ENCODE peak calls at places on chromosome 2, in four cellular contexts. Q is H9, T is HepG2, Z is HCT116. J is an unnamed sample.

GRCh38 chr2:238711346-238711745 is 136.5 kb upstream of the TWIST2 start:
- DNase-seq in T (no peak), Q (no peak), Z (no peak), J (no peak)

GRCh38 chr2:217878865-217879595 is 123.8 kb downstream of the TNS1 start:
- DNase-seq in Q (peak; percentile 59), Z (no peak), T (no peak), J (no peak)

GRCh38 chr2:207219716-207220414 is 54.1 kb upstream of the KLF7 start:
- DNase-seq in Z (no peak), T (no peak), Q (no peak), J (peak; percentile 90)

GRCh38 chr2:191804711-191805230 is 42.1 kb downstream of the CAVIN2 start:
- DNase-seq in Q (no peak), Z (no peak), T (no peak), J (no peak)

GRCh38 chr2:12424820-12425219 is 291.9 kb upstream of the TRIB2 start:
- DNase-seq in T (no peak), Q (no peak), Z (no peak), J (no peak)

GRCh38 chr2:9069496-9069991 is 66.1 kb upstream of the MBOAT2 start:
- DNase-seq in Z (no peak), T (no peak), Q (no peak), J (no peak)

GRCh38 chr2:140440815-140441214 is 1660.6 kb upstream of the NXPH2 start:
- DNase-seq in Z (no peak), T (no peak), Q (no peak), J (no peak)

GRCh38 chr2:7966032-7966431 is 715.8 kb upstream of the ID2 start:
- DNase-seq in Z (no peak), Q (no peak), T (no peak), J (no peak)

GRCh38 chr2:216520156-216520555 is 21.5 kb downstream of the RPL37A start:
- DNase-seq in Z (no peak), T (no peak), Q (no peak), J (peak; percentile 49)

GRCh38 chr2:110716959-110717645 is 15.3 kb upstream of the ACOXL start:
- DNase-seq in Z (no peak), Q (no peak), T (no peak), J (peak; percentile 84)

GRCh38 chr2:145350011-145350410 is 830.1 kb upstream of the ZEB2 start:
- DNase-seq in T (no peak), Z (no peak), Q (no peak), J (peak; percentile 84)

GRCh38 chr2:130337735-130338325 is 4.9 kb upstream of the IMP4 start:
- DNase-seq in Q (no peak), T (no peak), Z (no peak), J (peak; percentile 75)

GRCh38 chr2:52936029-52936428 is 831.6 kb upstream of the CHAC2 start:
- DNase-seq in Q (no peak), Z (no peak), T (no peak), J (no peak)

GRCh38 chr2:127388423-127389164 is 819 bp upstream of the MAP3K2 start:
- DNase-seq in Z (no peak), Q (no peak), T (no peak), J (peak; percentile 59)

GRCh38 chr2:129803067-129803466 is 176.4 kb upstream of the RAB6C start:
- DNase-seq in Q (no peak), T (no peak), Z (no peak), J (peak; percentile 13)

GRCh38 chr2:1051075-1051474 is 100.4 kb downstream of the SNTG2 start:
- DNase-seq in Q (no peak), T (peak; percentile 10), Z (peak; percentile 18), J (peak; percentile 34)

GRCh38 chr2:15945909-15946705 is 5.8 kb downstream of the MYCN start:
- DNase-seq in Q (no peak), T (no peak), Z (no peak), J (no peak)

GRCh38 chr2:538646-539045 is 138.6 kb downstream of the TMEM18 start:
- DNase-seq in Z (no peak), T (no peak), Q (no peak), J (no peak)

GRCh38 chr2:191976436-191976835 is 129.5 kb upstream of the CAVIN2 start:
- DNase-seq in T (no peak), Z (no peak), Q (no peak), J (peak; percentile 51)

GRCh38 chr2:231677632-231678104 is 30.7 kb upstream of the PTMA start:
- DNase-seq in Z (peak; percentile 73), T (peak; percentile 83), Q (peak; percentile 90), J (peak; percentile 85)

GRCh38 chr2:35410431-35411061 is 945.0 kb upstream of the CRIM1 start:
- DNase-seq in Z (no peak), Q (peak; percentile 51), T (peak; percentile 33), J (peak; percentile 63)

GRCh38 chr2:195659114-195659513 is 2.1 kb downstream of the SLC39A10 start:
- DNase-seq in Q (no peak), T (no peak), Z (no peak), J (peak; percentile 25)

GRCh38 chr2:109217362-109218086 is 88.5 kb downstream of the SH3RF3 start:
- DNase-seq in T (no peak), Z (no peak), Q (no peak), J (peak; percentile 77)

GRCh38 chr2:168244318-168244717 is 3.1 kb downstream of the STK39 start:
- DNase-seq in Z (no peak), T (peak; percentile 74), Q (no peak), J (no peak)

GRCh38 chr2:213162515-213163118 is 11.2 kb upstream of the IKZF2 start:
- DNase-seq in Z (no peak), T (no peak), Q (no peak), J (peak; percentile 69)

GRCh38 chr2:12941203-12941602 is 224.5 kb downstream of the TRIB2 start:
- DNase-seq in Q (no peak), Z (no peak), T (no peak), J (no peak)

GRCh38 chr2:33475381-33476099 is 909 bp upstream of the RASGRP3 start:
- DNase-seq in Z (peak; percentile 78), Q (peak; percentile 79), T (peak; percentile 61), J (peak; percentile 92)

GRCh38 chr2:153218851-153219250 is 259.7 kb downstream of the RPRM start:
- DNase-seq in Z (no peak), Q (no peak), T (no peak), J (no peak)

DNA sequence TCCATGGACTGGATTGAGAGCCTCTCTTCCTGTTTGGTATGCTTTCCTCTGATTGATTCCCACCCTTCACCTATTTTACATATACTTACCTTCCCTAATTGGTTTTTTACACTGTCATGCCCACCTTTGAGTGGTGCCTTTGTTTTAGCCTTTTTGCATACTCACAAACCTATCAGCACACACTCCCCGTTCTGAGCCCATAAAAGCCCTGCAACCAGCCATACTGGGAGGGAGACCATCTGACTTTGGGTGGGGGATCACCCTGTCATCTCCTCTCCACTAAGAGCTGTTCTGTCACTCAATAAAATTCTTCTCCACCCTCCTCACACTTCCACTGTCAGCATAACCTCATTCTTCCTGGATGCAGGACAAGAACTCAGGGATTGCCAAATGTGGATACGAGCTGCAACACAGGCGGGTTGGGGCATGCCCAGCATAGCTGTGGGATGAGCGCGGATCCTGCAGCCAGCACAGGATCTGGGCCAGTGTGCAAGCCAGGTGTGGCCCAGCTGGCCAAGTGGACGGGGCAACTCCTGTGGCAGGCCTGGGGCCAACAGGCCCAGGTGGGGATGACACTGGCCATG is 9.4 kb upstream of the MOB1A start:
- DNase-seq in Q (peak; percentile 74), T (peak; percentile 33), Z (peak; percentile 22), J (peak; percentile 83)
- H3K9ac ChIP-seq in Q (no peak overlapping the region), T (peak overlapping the region; percentile 7), Z (peak overlapping the region; percentile 21), J (no peak overlapping the region)

DNA sequence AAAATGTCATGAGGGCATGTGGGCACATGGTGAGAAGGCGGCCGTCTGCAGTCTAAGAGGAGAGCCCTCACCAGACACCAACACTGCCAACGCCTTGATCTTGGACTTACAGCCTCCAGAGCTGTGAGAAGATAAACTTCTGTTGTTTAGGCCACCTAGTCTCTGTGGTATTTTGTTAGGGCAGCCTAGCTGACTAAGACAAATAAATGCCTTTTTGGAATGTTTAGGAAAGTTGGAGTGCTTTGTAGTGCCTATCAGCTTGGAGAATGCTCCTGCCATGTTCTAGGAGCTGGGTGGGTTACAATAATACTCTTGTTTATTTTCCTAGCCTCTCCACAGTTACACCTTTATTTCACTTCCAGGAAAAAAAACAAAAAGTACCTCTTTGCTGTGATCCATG is 92.0 kb downstream of the SPP2 start:
- DNase-seq in Q (no peak), Z (no peak), T (no peak), J (peak; percentile 13)
- H3K9me3 ChIP-seq in Q (no peaks in the 10 kb centered on the region), Z (no peaks in the 10 kb centered on the region), T (no peaks in the 10 kb centered on the region), J (no peaks in the 10 kb centered on the region)

GRCh38 chr2:30826481-30826880 is 19.2 kb upstream of the CAPN13 start:
- DNase-seq in T (no peak), Z (no peak), Q (no peak), J (no peak)

GRCh38 chr2:30820381-30821055 is 13.3 kb upstream of the CAPN13 start:
- DNase-seq in Z (no peak), T (no peak), Q (no peak), J (no peak)

GRCh38 chr2:30826916-30827315 is 19.7 kb upstream of the CAPN13 start:
- DNase-seq in T (no peak), Z (no peak), Q (no peak), J (no peak)

GRCh38 chr2:30821960-30822359 is 14.7 kb upstream of the CAPN13 start:
- DNase-seq in Z (no peak), T (no peak), Q (no peak), J (no peak)

GRCh38 chr2:30823452-30823851 is 16.2 kb upstream of the CAPN13 start:
- DNase-seq in Z (no peak), Q (no peak), T (no peak), J (peak; percentile 8)
- H3K9ac ChIP-seq in Z (no peak overlapping the region), Q (no peak overlapping the region), T (no peak overlapping the region), J (no peak overlapping the region)

GRCh38 chr2:230520875-230521155 is 104.8 kb downstream of the SP100 start:
- DNase-seq in Q (no peak), T (no peak), Z (no peak), J (peak; percentile 30)

GRCh38 chr2:230525682-230526081 is 109.7 kb downstream of the SP100 start:
- DNase-seq in Q (no peak), Z (no peak), T (peak; percentile 19), J (no peak)

GRCh38 chr2:230520061-230520874 is 104.3 kb downstream of the SP100 start:
- DNase-seq in Q (no peak), Z (no peak), T (no peak), J (no peak)

GRCh38 chr2:230521386-230521785 is 105.4 kb downstream of the SP100 start:
- DNase-seq in Q (no peak), Z (no peak), T (no peak), J (no peak)
- H3K9me3 ChIP-seq in Q (peaks cover 7% of the 10 kb centered on the region), Z (peaks cover 11% of the 10 kb centered on the region), T (peaks cover 39% of the 10 kb centered on the region), J (no peaks in the 10 kb centered on the region)

GRCh38 chr2:64939332-64939917 is 49.8 kb upstream of the SLC1A4 start:
- DNase-seq in Q (no peak), T (no peak), Z (no peak), J (no peak)
- H3K9ac ChIP-seq in Q (no peak overlapping the region), T (no peak overlapping the region), Z (no peak overlapping the region), J (no peak overlapping the region)